ENCODE peak calls at places on chromosome 9, in four cellular contexts. One of them, this sample, is unnamed.

GRCh38 chr9:97802276-97802675 is 50.8 kb upstream of the FOXE1 start:
- DNase-seq in hepatocyte: peak
- DNase-seq in neural progenitor cell: no peak
- DNase-seq in GM23338: no peak
- DNase-seq in this sample: no peak

GRCh38 chr9:8868632-8869031 is 1069.1 kb upstream of the DMAC1 start:
- DNase-seq in hepatocyte: no peak
- DNase-seq in neural progenitor cell: peak
- DNase-seq in GM23338: peak
- DNase-seq in this sample: peak

GRCh38 chr9:18459958-18460584 is 13.9 kb upstream of the ADAMTSL1 start:
- DNase-seq in hepatocyte: no peak
- DNase-seq in neural progenitor cell: no peak
- DNase-seq in GM23338: no peak
- DNase-seq in this sample: peak

GRCh38 chr9:114722363-114722695 is 40.3 kb upstream of the TEX48 start:
- DNase-seq in hepatocyte: no peak
- DNase-seq in neural progenitor cell: no peak
- DNase-seq in GM23338: no peak
- DNase-seq in this sample: peak

GRCh38 chr9:116951588-116952433 is 264.7 kb downstream of the TRIM32 start:
- DNase-seq in hepatocyte: no peak
- DNase-seq in neural progenitor cell: no peak
- DNase-seq in GM23338: no peak
- DNase-seq in this sample: peak

GRCh38 chr9:134505032-134505431 is 136.6 kb upstream of the COL5A1 start:
- DNase-seq in hepatocyte: no peak
- DNase-seq in neural progenitor cell: no peak
- DNase-seq in GM23338: no peak
- DNase-seq in this sample: no peak

GRCh38 chr9:124110307-124110915 is 98.8 kb downstream of the LHX2 start:
- DNase-seq in hepatocyte: peak
- DNase-seq in neural progenitor cell: peak
- DNase-seq in GM23338: peak
- DNase-seq in this sample: peak

GRCh38 chr9:98913044-98913443 is 30.7 kb upstream of the COL15A1 start:
- DNase-seq in hepatocyte: no peak
- DNase-seq in neural progenitor cell: no peak
- DNase-seq in GM23338: no peak
- DNase-seq in this sample: no peak

GRCh38 chr9:110835404-110835803 is 166.8 kb downstream of the MUSK start:
- DNase-seq in hepatocyte: no peak
- DNase-seq in neural progenitor cell: no peak
- DNase-seq in GM23338: peak
- DNase-seq in this sample: peak

GRCh38 chr9:78813602-78814180 is 516.8 kb downstream of the PSAT1 start:
- DNase-seq in hepatocyte: no peak
- DNase-seq in neural progenitor cell: no peak
- DNase-seq in GM23338: no peak
- DNase-seq in this sample: no peak

GRCh38 chr9:95031711-95032461 is 285.6 kb downstream of the FANCC start:
- DNase-seq in hepatocyte: peak
- DNase-seq in neural progenitor cell: peak
- DNase-seq in GM23338: no peak
- DNase-seq in this sample: no peak

GRCh38 chr9:96345551-96345950 is 38.0 kb downstream of the SLC35D2 start:
- DNase-seq in hepatocyte: no peak
- DNase-seq in neural progenitor cell: no peak
- DNase-seq in GM23338: no peak
- DNase-seq in this sample: no peak

GRCh38 chr9:82410891-82411290 is 422.3 kb downstream of the SPATA31D1 start:
- DNase-seq in hepatocyte: no peak
- DNase-seq in neural progenitor cell: no peak
- DNase-seq in GM23338: no peak
- DNase-seq in this sample: no peak

GRCh38 chr9:101309139-101309538 is 75.7 kb downstream of the BAAT start:
- DNase-seq in hepatocyte: no peak
- DNase-seq in neural progenitor cell: no peak
- DNase-seq in GM23338: no peak
- DNase-seq in this sample: no peak

DNA sequence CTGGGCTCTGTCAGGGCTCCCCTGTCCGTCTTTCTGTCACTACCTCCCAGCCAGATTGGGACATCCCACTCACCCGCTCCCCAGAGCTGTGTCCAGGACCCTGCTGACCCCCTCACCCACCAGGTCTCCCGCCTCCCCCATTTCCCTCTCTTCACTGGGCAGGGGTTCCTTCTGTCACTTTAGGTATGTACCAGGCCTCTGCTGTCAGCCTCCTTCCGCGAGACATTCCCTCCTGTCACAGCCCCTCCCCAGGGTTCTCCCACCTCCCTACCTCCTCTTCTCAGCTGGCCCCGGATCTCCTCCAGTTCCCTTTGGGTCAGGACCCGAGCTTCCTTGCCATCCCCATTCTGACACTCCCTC is 488 bp downstream of the POLR1E start:
- DNase-seq in hepatocyte: no peak
- DNase-seq in neural progenitor cell: no peak
- DNase-seq in GM23338: no peak
- DNase-seq in this sample: no peak
- H2AFZ ChIP-seq in hepatocyte: peak
- H2AFZ ChIP-seq in neural progenitor cell: peak
- H2AFZ ChIP-seq in GM23338: peak
- H2AFZ ChIP-seq in this sample: peak

GRCh38 chr9:967436-967835 is 9.0 kb upstream of the DMRT3 start:
- DNase-seq in hepatocyte: no peak
- DNase-seq in neural progenitor cell: peak
- DNase-seq in GM23338: peak
- DNase-seq in this sample: no peak

GRCh38 chr9:969693-970309 is 6.7 kb upstream of the DMRT3 start:
- DNase-seq in hepatocyte: no peak
- DNase-seq in neural progenitor cell: peak
- DNase-seq in GM23338: peak
- DNase-seq in this sample: no peak

GRCh38 chr9:966936-967335 is 9.5 kb upstream of the DMRT3 start:
- DNase-seq in hepatocyte: no peak
- DNase-seq in neural progenitor cell: peak
- DNase-seq in GM23338: no peak
- DNase-seq in this sample: no peak

GRCh38 chr9:969310-969692 is 7.2 kb upstream of the DMRT3 start:
- DNase-seq in hepatocyte: no peak
- DNase-seq in neural progenitor cell: peak
- DNase-seq in GM23338: peak
- DNase-seq in this sample: no peak

GRCh38 chr9:967851-968641 is 8.4 kb upstream of the DMRT3 start:
- DNase-seq in hepatocyte: no peak
- DNase-seq in neural progenitor cell: peak
- DNase-seq in GM23338: peak
- DNase-seq in this sample: no peak
- TF ChIP-seq EZH2 in hepatocyte: peak
- TF ChIP-seq EZH2 in neural progenitor cell: no peak
- TF ChIP-seq EZH2 in GM23338: peak
- TF ChIP-seq EZH2 in this sample: no peak

DNA sequence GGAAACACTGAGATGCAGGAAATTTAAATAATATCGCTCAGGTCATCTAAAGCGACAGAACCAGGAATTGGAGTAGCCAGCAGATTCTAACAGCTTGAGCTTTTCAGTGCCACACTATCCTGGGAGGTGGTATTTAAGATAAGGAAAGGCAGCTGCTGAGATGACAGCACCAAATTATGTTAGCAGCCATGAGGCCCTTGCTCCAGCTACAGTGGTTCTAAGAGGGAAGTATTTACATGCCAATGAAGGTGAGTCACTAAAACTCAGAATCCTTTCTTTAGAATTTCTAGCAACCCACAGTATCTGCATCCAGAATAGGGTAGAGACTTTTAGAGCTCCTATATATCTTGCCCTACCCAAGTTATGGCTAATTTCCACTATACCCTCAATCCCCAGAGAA is 127.0 kb upstream of the VLDLR start:
- DNase-seq in hepatocyte: peak
- DNase-seq in neural progenitor cell: no peak
- DNase-seq in GM23338: peak
- DNase-seq in this sample: peak
- H3K4me2 ChIP-seq in hepatocyte: no peak
- H3K4me2 ChIP-seq in neural progenitor cell: no peak
- H3K4me2 ChIP-seq in GM23338: no peak
- H3K4me2 ChIP-seq in this sample: no peak

DNA sequence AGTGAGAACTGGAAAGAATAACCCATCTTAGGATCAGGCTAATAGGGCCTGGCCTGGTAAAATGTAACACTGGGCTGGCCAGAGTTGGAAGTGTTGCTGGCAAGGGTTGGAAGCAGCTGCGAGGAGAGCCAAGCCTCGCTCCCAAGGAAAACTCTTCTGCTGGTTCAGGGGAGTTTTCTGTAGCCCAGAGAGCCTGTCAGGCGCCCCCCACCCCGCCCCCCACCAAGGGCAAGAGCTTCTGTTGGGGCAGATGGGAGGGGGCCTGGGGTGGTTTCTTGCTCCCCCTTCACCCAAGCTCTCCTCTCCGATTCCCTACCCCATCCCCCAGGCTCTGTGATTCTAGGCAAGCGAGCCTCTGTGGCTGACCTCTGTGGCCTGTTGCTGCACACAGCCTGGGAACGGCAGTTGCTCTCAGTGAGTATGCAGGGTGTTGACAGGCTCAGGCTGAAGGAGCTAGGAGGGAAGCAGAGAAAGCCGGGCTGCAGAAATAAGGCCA is 547.8 kb downstream of the CCDC171 start:
- DNase-seq in hepatocyte: peak
- DNase-seq in neural progenitor cell: peak
- DNase-seq in GM23338: peak
- DNase-seq in this sample: peak
- H2AFZ ChIP-seq in hepatocyte: no peak
- H2AFZ ChIP-seq in neural progenitor cell: peak
- H2AFZ ChIP-seq in GM23338: no peak
- H2AFZ ChIP-seq in this sample: no peak

DNA sequence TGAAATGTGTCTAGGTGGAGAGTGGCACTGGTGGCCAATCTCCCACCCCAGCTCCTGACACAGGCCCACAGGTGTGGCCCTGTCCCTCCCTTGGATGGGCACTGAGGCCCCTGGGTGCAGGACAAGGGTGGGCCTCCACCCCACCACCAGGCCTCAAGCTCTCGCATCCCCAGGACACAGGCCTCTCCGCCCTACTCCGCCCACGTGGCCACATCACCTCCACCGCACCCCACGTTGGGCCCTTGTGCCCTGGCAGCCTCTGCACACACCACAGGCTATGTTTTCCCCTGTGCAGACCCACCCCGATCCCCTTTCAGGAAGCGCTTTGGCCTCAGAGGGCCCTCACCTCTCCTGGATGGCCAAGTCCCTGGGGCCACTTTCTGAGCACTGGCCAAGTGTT is 54.7 kb downstream of the SECISBP2 start:
- DNase-seq in hepatocyte: no peak
- DNase-seq in neural progenitor cell: no peak
- DNase-seq in GM23338: no peak
- DNase-seq in this sample: no peak
- TF ChIP-seq EZH2 in hepatocyte: no peak
- TF ChIP-seq EZH2 in neural progenitor cell: no peak
- TF ChIP-seq EZH2 in GM23338: no peak
- TF ChIP-seq EZH2 in this sample: no peak

DNA sequence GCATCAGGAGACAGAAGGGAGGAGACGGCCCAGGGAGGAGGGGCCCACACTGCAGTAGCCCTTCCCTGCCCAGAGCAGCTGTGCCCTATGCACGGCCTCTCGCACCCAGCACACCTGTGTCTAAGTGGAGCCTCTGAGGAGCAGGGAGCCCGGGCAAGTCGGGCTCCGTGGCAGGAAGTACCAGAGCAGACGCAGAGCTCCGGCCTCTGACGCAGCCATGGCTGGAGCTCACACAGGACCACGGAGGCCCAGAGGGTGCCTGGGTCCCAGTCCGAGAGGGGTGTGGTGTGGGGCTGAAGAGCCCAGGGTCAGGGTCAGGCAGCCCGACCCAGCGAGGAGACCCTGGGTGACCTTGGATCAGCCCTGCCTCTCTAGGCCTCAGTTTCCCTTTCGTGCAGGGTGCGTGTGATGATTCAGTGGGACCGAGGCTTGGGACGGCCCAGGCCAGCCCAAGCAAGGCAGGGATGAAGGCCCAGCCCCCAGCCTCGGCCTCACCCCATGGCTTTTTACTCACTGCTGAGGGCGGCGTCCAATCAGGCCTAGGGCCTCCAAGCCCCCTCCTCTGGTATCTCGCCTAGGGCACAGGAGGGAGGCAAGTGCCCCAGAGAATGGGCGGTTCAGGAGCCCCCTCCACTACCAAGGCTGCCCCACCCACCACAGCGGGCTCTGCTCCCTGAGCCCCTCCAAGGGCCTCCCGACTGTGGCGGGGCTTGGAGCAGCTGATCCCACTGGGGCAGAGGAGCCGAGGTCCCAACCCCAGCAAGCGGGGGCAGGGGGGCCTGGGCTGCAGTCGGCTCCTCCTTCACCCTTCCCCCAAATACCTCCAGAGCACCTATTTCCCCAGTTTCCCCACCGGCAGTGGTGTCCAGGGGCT is 4.3 kb upstream of the AGPAT2 start:
- DNase-seq in hepatocyte: no peak
- DNase-seq in neural progenitor cell: peak
- DNase-seq in GM23338: no peak
- DNase-seq in this sample: no peak
- H3K4me2 ChIP-seq in hepatocyte: no peak
- H3K4me2 ChIP-seq in neural progenitor cell: peak
- H3K4me2 ChIP-seq in GM23338: no peak
- H3K4me2 ChIP-seq in this sample: no peak

GRCh38 chr9:93064392-93065124 is 6.1 kb downstream of the SUSD3 start:
- DNase-seq in hepatocyte: no peak
- DNase-seq in neural progenitor cell: no peak
- DNase-seq in GM23338: no peak
- DNase-seq in this sample: no peak
- H2AFZ ChIP-seq in hepatocyte: no peak
- H2AFZ ChIP-seq in neural progenitor cell: no peak
- H2AFZ ChIP-seq in GM23338: no peak
- H2AFZ ChIP-seq in this sample: no peak

GRCh38 chr9:136192289-136193126 is 12.4 kb downstream of the LHX3 start:
- DNase-seq in hepatocyte: no peak
- DNase-seq in neural progenitor cell: no peak
- DNase-seq in GM23338: peak
- DNase-seq in this sample: peak
- TF ChIP-seq EZH2 in hepatocyte: peak
- TF ChIP-seq EZH2 in neural progenitor cell: no peak
- TF ChIP-seq EZH2 in GM23338: peak
- TF ChIP-seq EZH2 in this sample: no peak